ENCODE peak calls at places on chromosomes 12 and 14, in nine cellular contexts. One of them, this sample, is unnamed.

GRCh38 chr14:102314242-102315011 is 5.1 kb upstream of the ZNF839 start:
- DNase-seq in WTC11: peak
- DNase-seq in bronchial epithelial cell: peak
- DNase-seq in neural progenitor cell: peak
- DNase-seq in tibial artery: peak
- DNase-seq in Peyer's patch: peak
- DNase-seq in A549: peak
- DNase-seq in cardiac fibroblast: peak
- DNase-seq in HFF-Myc: no peak
- DNase-seq in this sample: peak

GRCh38 chr14:31950760-31951637 is 126.1 kb upstream of the ARHGAP5 start:
- DNase-seq in Peyer's patch: no peak
- DNase-seq in neural progenitor cell: peak
- DNase-seq in A549: peak
- DNase-seq in HFF-Myc: no peak
- DNase-seq in WTC11: peak
- DNase-seq in tibial artery: no peak
- DNase-seq in bronchial epithelial cell: peak
- DNase-seq in cardiac fibroblast: peak
- DNase-seq in this sample: peak

GRCh38 chr12:58387199-58387598 is 445.8 kb downstream of the ATP23 start:
- DNase-seq in A549: no peak
- DNase-seq in HFF-Myc: no peak
- DNase-seq in bronchial epithelial cell: peak
- DNase-seq in Peyer's patch: no peak
- DNase-seq in tibial artery: no peak
- DNase-seq in WTC11: no peak
- DNase-seq in neural progenitor cell: no peak
- DNase-seq in cardiac fibroblast: peak
- DNase-seq in this sample: peak

GRCh38 chr14:101587403-101587998 is 26.2 kb downstream of the DIO3 start:
- DNase-seq in neural progenitor cell: peak
- DNase-seq in bronchial epithelial cell: no peak
- DNase-seq in A549: no peak
- DNase-seq in Peyer's patch: no peak
- DNase-seq in tibial artery: no peak
- DNase-seq in HFF-Myc: no peak
- DNase-seq in WTC11: no peak
- DNase-seq in cardiac fibroblast: no peak
- DNase-seq in this sample: no peak

GRCh38 chr14:62667515-62667914 is 377.7 kb downstream of the KCNH5 start:
- DNase-seq in WTC11: no peak
- DNase-seq in tibial artery: no peak
- DNase-seq in cardiac fibroblast: no peak
- DNase-seq in HFF-Myc: no peak
- DNase-seq in Peyer's patch: no peak
- DNase-seq in A549: no peak
- DNase-seq in neural progenitor cell: no peak
- DNase-seq in bronchial epithelial cell: no peak
- DNase-seq in this sample: no peak

GRCh38 chr14:61212546-61212945 is 68.6 kb downstream of the TMEM30B start:
- DNase-seq in cardiac fibroblast: no peak
- DNase-seq in neural progenitor cell: no peak
- DNase-seq in Peyer's patch: no peak
- DNase-seq in WTC11: no peak
- DNase-seq in A549: no peak
- DNase-seq in bronchial epithelial cell: no peak
- DNase-seq in HFF-Myc: no peak
- DNase-seq in tibial artery: no peak
- DNase-seq in this sample: no peak

GRCh38 chr12:94180558-94181296 is 32.4 kb downstream of the PLXNC1 start:
- DNase-seq in tibial artery: no peak
- DNase-seq in Peyer's patch: no peak
- DNase-seq in A549: no peak
- DNase-seq in bronchial epithelial cell: peak
- DNase-seq in WTC11: no peak
- DNase-seq in HFF-Myc: no peak
- DNase-seq in neural progenitor cell: no peak
- DNase-seq in cardiac fibroblast: no peak
- DNase-seq in this sample: no peak

GRCh38 chr12:6662602-6662905 is 365 bp downstream of the ING4 start:
- DNase-seq in cardiac fibroblast: no peak
- DNase-seq in A549: peak
- DNase-seq in WTC11: no peak
- DNase-seq in HFF-Myc: no peak
- DNase-seq in tibial artery: no peak
- DNase-seq in bronchial epithelial cell: no peak
- DNase-seq in neural progenitor cell: no peak
- DNase-seq in Peyer's patch: no peak
- DNase-seq in this sample: no peak

GRCh38 chr12:3920378-3921141 is 47.4 kb upstream of the PARP11 start:
- DNase-seq in HFF-Myc: no peak
- DNase-seq in cardiac fibroblast: no peak
- DNase-seq in bronchial epithelial cell: no peak
- DNase-seq in neural progenitor cell: no peak
- DNase-seq in WTC11: no peak
- DNase-seq in A549: no peak
- DNase-seq in Peyer's patch: no peak
- DNase-seq in tibial artery: no peak
- DNase-seq in this sample: no peak

GRCh38 chr14:95286649-95287048 is 33.1 kb downstream of the CLMN start:
- DNase-seq in WTC11: no peak
- DNase-seq in tibial artery: no peak
- DNase-seq in neural progenitor cell: no peak
- DNase-seq in cardiac fibroblast: no peak
- DNase-seq in Peyer's patch: peak
- DNase-seq in A549: no peak
- DNase-seq in HFF-Myc: no peak
- DNase-seq in bronchial epithelial cell: no peak
- DNase-seq in this sample: no peak

GRCh38 chr12:103326190-103326589 is 169.6 kb downstream of the C12orf42 start:
- DNase-seq in cardiac fibroblast: no peak
- DNase-seq in A549: peak
- DNase-seq in WTC11: peak
- DNase-seq in Peyer's patch: no peak
- DNase-seq in HFF-Myc: no peak
- DNase-seq in bronchial epithelial cell: peak
- DNase-seq in tibial artery: no peak
- DNase-seq in neural progenitor cell: peak
- DNase-seq in this sample: no peak

GRCh38 chr12:11623382-11623781 is 26.1 kb upstream of the ETV6 start:
- DNase-seq in bronchial epithelial cell: peak
- DNase-seq in Peyer's patch: no peak
- DNase-seq in tibial artery: no peak
- DNase-seq in A549: no peak
- DNase-seq in HFF-Myc: no peak
- DNase-seq in cardiac fibroblast: no peak
- DNase-seq in WTC11: no peak
- DNase-seq in neural progenitor cell: no peak
- DNase-seq in this sample: no peak

GRCh38 chr12:120148011-120148410 is 31.5 kb upstream of the RAB35 start:
- DNase-seq in HFF-Myc: no peak
- DNase-seq in A549: no peak
- DNase-seq in Peyer's patch: no peak
- DNase-seq in WTC11: no peak
- DNase-seq in cardiac fibroblast: no peak
- DNase-seq in neural progenitor cell: no peak
- DNase-seq in tibial artery: no peak
- DNase-seq in bronchial epithelial cell: no peak
- DNase-seq in this sample: no peak

GRCh38 chr12:51082561-51083139 is 746 bp downstream of the CSRNP2 start:
- DNase-seq in cardiac fibroblast: peak
- DNase-seq in tibial artery: no peak
- DNase-seq in A549: peak
- DNase-seq in HFF-Myc: no peak
- DNase-seq in WTC11: no peak
- DNase-seq in neural progenitor cell: no peak
- DNase-seq in Peyer's patch: no peak
- DNase-seq in bronchial epithelial cell: peak
- DNase-seq in this sample: no peak

GRCh38 chr12:114777052-114777451 is 93.1 kb upstream of the TBX3 start:
- DNase-seq in neural progenitor cell: no peak
- DNase-seq in HFF-Myc: peak
- DNase-seq in WTC11: no peak
- DNase-seq in tibial artery: no peak
- DNase-seq in cardiac fibroblast: peak
- DNase-seq in bronchial epithelial cell: no peak
- DNase-seq in Peyer's patch: no peak
- DNase-seq in A549: no peak
- DNase-seq in this sample: no peak

GRCh38 chr12:3534511-3534910 is 43.5 kb downstream of the PRMT8 start:
- DNase-seq in Peyer's patch: no peak
- DNase-seq in neural progenitor cell: no peak
- DNase-seq in cardiac fibroblast: no peak
- DNase-seq in HFF-Myc: no peak
- DNase-seq in A549: no peak
- DNase-seq in WTC11: no peak
- DNase-seq in bronchial epithelial cell: no peak
- DNase-seq in tibial artery: no peak
- DNase-seq in this sample: no peak

GRCh38 chr12:113891737-113892520 is 74.2 kb downstream of the RBM19 start:
- DNase-seq in cardiac fibroblast: no peak
- DNase-seq in A549: no peak
- DNase-seq in neural progenitor cell: no peak
- DNase-seq in HFF-Myc: no peak
- DNase-seq in bronchial epithelial cell: no peak
- DNase-seq in WTC11: no peak
- DNase-seq in tibial artery: no peak
- DNase-seq in Peyer's patch: no peak
- DNase-seq in this sample: no peak

GRCh38 chr14:45359766-45360165 is 106.8 kb upstream of the MIS18BP1 start:
- DNase-seq in Peyer's patch: no peak
- DNase-seq in neural progenitor cell: no peak
- DNase-seq in tibial artery: no peak
- DNase-seq in HFF-Myc: no peak
- DNase-seq in bronchial epithelial cell: peak
- DNase-seq in cardiac fibroblast: peak
- DNase-seq in A549: no peak
- DNase-seq in WTC11: no peak
- DNase-seq in this sample: no peak

GRCh38 chr12:116881325-116881866 is at the start of gene HRK:
- DNase-seq in HFF-Myc: no peak
- DNase-seq in tibial artery: no peak
- DNase-seq in cardiac fibroblast: no peak
- DNase-seq in Peyer's patch: no peak
- DNase-seq in neural progenitor cell: no peak
- DNase-seq in bronchial epithelial cell: no peak
- DNase-seq in A549: no peak
- DNase-seq in WTC11: peak
- DNase-seq in this sample: peak

GRCh38 chr12:100348657-100349454 is 8.0 kb upstream of the SLC17A8 start:
- DNase-seq in tibial artery: no peak
- DNase-seq in cardiac fibroblast: peak
- DNase-seq in WTC11: no peak
- DNase-seq in HFF-Myc: peak
- DNase-seq in bronchial epithelial cell: peak
- DNase-seq in neural progenitor cell: peak
- DNase-seq in Peyer's patch: no peak
- DNase-seq in A549: peak
- DNase-seq in this sample: no peak

GRCh38 chr12:115407036-115407435 is 723.1 kb upstream of the TBX3 start:
- DNase-seq in WTC11: no peak
- DNase-seq in cardiac fibroblast: no peak
- DNase-seq in bronchial epithelial cell: no peak
- DNase-seq in Peyer's patch: no peak
- DNase-seq in tibial artery: no peak
- DNase-seq in A549: no peak
- DNase-seq in neural progenitor cell: no peak
- DNase-seq in HFF-Myc: no peak
- DNase-seq in this sample: no peak

GRCh38 chr12:115199831-115200230 is 515.9 kb upstream of the TBX3 start:
- DNase-seq in HFF-Myc: no peak
- DNase-seq in tibial artery: no peak
- DNase-seq in cardiac fibroblast: peak
- DNase-seq in A549: no peak
- DNase-seq in WTC11: no peak
- DNase-seq in bronchial epithelial cell: peak
- DNase-seq in neural progenitor cell: no peak
- DNase-seq in Peyer's patch: no peak
- DNase-seq in this sample: no peak

GRCh38 chr12:10279937-10280336 is 27.7 kb upstream of the KLRD1 start:
- DNase-seq in tibial artery: no peak
- DNase-seq in Peyer's patch: no peak
- DNase-seq in cardiac fibroblast: no peak
- DNase-seq in bronchial epithelial cell: no peak
- DNase-seq in HFF-Myc: no peak
- DNase-seq in WTC11: no peak
- DNase-seq in neural progenitor cell: no peak
- DNase-seq in A549: no peak
- DNase-seq in this sample: no peak

GRCh38 chr12:53063708-53064612 is 14.1 kb downstream of the TNS2 start:
- DNase-seq in tibial artery: peak
- DNase-seq in A549: no peak
- DNase-seq in WTC11: peak
- DNase-seq in bronchial epithelial cell: no peak
- DNase-seq in neural progenitor cell: no peak
- DNase-seq in HFF-Myc: no peak
- DNase-seq in Peyer's patch: no peak
- DNase-seq in cardiac fibroblast: peak
- DNase-seq in this sample: no peak
- TF ChIP-seq CTCF in tibial artery: peak
- TF ChIP-seq CTCF in A549: no peak
- TF ChIP-seq CTCF in WTC11: no peak
- TF ChIP-seq CTCF in bronchial epithelial cell: no peak
- TF ChIP-seq CTCF in neural progenitor cell: no peak
- TF ChIP-seq CTCF in HFF-Myc: no peak
- TF ChIP-seq CTCF in Peyer's patch: no peak
- TF ChIP-seq CTCF in cardiac fibroblast: no peak
- TF ChIP-seq CTCF in this sample: no peak

GRCh38 chr14:23286020-23286903 is at the start of gene HOMEZ:
- DNase-seq in HFF-Myc: peak
- DNase-seq in A549: peak
- DNase-seq in tibial artery: peak
- DNase-seq in Peyer's patch: peak
- DNase-seq in bronchial epithelial cell: peak
- DNase-seq in cardiac fibroblast: peak
- DNase-seq in neural progenitor cell: peak
- DNase-seq in WTC11: peak
- DNase-seq in this sample: peak
- TF ChIP-seq CTCF in HFF-Myc: no peak
- TF ChIP-seq CTCF in A549: no peak
- TF ChIP-seq CTCF in tibial artery: peak
- TF ChIP-seq CTCF in Peyer's patch: peak
- TF ChIP-seq CTCF in bronchial epithelial cell: no peak
- TF ChIP-seq CTCF in cardiac fibroblast: no peak
- TF ChIP-seq CTCF in neural progenitor cell: peak
- TF ChIP-seq CTCF in WTC11: no peak
- TF ChIP-seq CTCF in this sample: no peak

GRCh38 chr12:61546296-61546695 is 713.9 kb upstream of the USP15 start:
- DNase-seq in bronchial epithelial cell: peak
- DNase-seq in HFF-Myc: no peak
- DNase-seq in cardiac fibroblast: no peak
- DNase-seq in Peyer's patch: no peak
- DNase-seq in WTC11: no peak
- DNase-seq in neural progenitor cell: no peak
- DNase-seq in tibial artery: no peak
- DNase-seq in A549: no peak
- DNase-seq in this sample: peak
- TF ChIP-seq CTCF in bronchial epithelial cell: peak
- TF ChIP-seq CTCF in HFF-Myc: no peak
- TF ChIP-seq CTCF in cardiac fibroblast: no peak
- TF ChIP-seq CTCF in Peyer's patch: no peak
- TF ChIP-seq CTCF in WTC11: no peak
- TF ChIP-seq CTCF in neural progenitor cell: no peak
- TF ChIP-seq CTCF in tibial artery: no peak
- TF ChIP-seq CTCF in A549: no peak
- TF ChIP-seq CTCF in this sample: peak

GRCh38 chr14:78933948-78934524 is 763.9 kb downstream of the NRXN3 start:
- DNase-seq in cardiac fibroblast: peak
- DNase-seq in HFF-Myc: no peak
- DNase-seq in bronchial epithelial cell: peak
- DNase-seq in A549: peak
- DNase-seq in WTC11: no peak
- DNase-seq in tibial artery: no peak
- DNase-seq in Peyer's patch: no peak
- DNase-seq in neural progenitor cell: peak
- DNase-seq in this sample: peak
- TF ChIP-seq CTCF in cardiac fibroblast: peak
- TF ChIP-seq CTCF in HFF-Myc: peak
- TF ChIP-seq CTCF in bronchial epithelial cell: peak
- TF ChIP-seq CTCF in A549: peak
- TF ChIP-seq CTCF in WTC11: peak
- TF ChIP-seq CTCF in tibial artery: peak
- TF ChIP-seq CTCF in Peyer's patch: no peak
- TF ChIP-seq CTCF in neural progenitor cell: peak
- TF ChIP-seq CTCF in this sample: no peak